ENCODE peak calls at places on chromosomes 11 and 22, in ten cellular contexts. E is Peyer's patch; W is non-pigmented ciliary epithelial cell; Y is CD8-positive, alpha-beta memory T cell; X is esophagus muscularis mucosa; J is nucleus accumbens; T is RPMI8226; G is testis; Q is cardiac fibroblast; D is dorsolateral prefrontal cortex. L is an unnamed sample.
A peak's percentile ranks its signal among the peaks of the same experiment; 100 is the strongest.

GRCh38 chr11:69153661-69154060 is 2.1 kb upstream of the SMIM38 start:
- DNase-seq in Q (no peak), T (no peak), Y (no peak), D (no peak), W (no peak), E (no peak), X (no peak), J (no peak), G (no peak), L (no peak)

GRCh38 chr11:17692931-17693330 is 26.4 kb upstream of the MYOD1 start:
- DNase-seq in Q (no peak), G (no peak), E (no peak), D (no peak), W (no peak), J (no peak), Y (no peak), X (no peak), T (no peak), L (no peak)

GRCh38 chr22:43185860-43186261 is 1.1 kb downstream of the TTLL12 start:
- DNase-seq in D (peak; percentile 45), J (peak; percentile 15), Q (peak; percentile 48), W (no peak), E (peak; percentile 69), G (peak; percentile 83), Y (no peak), X (no peak), T (peak; percentile 55), L (no peak)

GRCh38 chr11:63536669-63537292 is at the start of gene PLAAT4:
- DNase-seq in W (no peak), D (peak; percentile 52), J (peak; percentile 61), E (peak; percentile 80), T (peak; percentile 75), G (peak; percentile 61), X (no peak), Y (peak; percentile 57), Q (peak; percentile 85), L (peak; percentile 18)

GRCh38 chr11:102062106-102062505 is 14.9 kb downstream of the CFAP300 start:
- DNase-seq in G (no peak), Y (no peak), T (no peak), D (no peak), Q (no peak), X (no peak), W (no peak), E (no peak), J (no peak), L (no peak)

GRCh38 chr22:45612940-45613339 is 58.7 kb upstream of the ATXN10 start:
- DNase-seq in X (no peak), G (no peak), Q (peak; percentile 49), E (no peak), W (no peak), T (no peak), Y (no peak), J (no peak), D (no peak), L (no peak)

GRCh38 chr22:21762712-21763581 is 27.4 kb upstream of the YPEL1 start:
- DNase-seq in E (no peak), G (no peak), T (no peak), J (no peak), Y (peak; percentile 74), D (no peak), Q (no peak), X (no peak), W (no peak), L (peak; percentile 39)

GRCh38 chr22:20111045-20111688 is 4.7 kb upstream of the RANBP1 start:
- DNase-seq in W (no peak), G (no peak), Y (peak; percentile 57), T (no peak), J (no peak), Q (peak; percentile 30), X (no peak), E (no peak), D (no peak), L (peak; percentile 69)

GRCh38 chr11:1201395-1202153 is 21.3 kb upstream of the MUC5B start:
- DNase-seq in T (no peak), Q (no peak), X (no peak), D (no peak), E (no peak), Y (no peak), J (no peak), W (no peak), G (no peak), L (no peak)

GRCh38 chr11:11558826-11559225 is 63.0 kb downstream of the GALNT18 start:
- DNase-seq in Q (no peak), X (no peak), W (no peak), J (no peak), E (no peak), G (no peak), T (no peak), D (no peak), Y (no peak), L (no peak)

GRCh38 chr11:79007811-79008294 is 433.0 kb downstream of the TENM4 start:
- DNase-seq in Y (no peak), Q (no peak), G (no peak), T (no peak), X (no peak), W (no peak), E (no peak), J (no peak), D (no peak), L (no peak)

GRCh38 chr11:118437736-118438125 is 1.4 kb downstream of the KMT2A start:
- DNase-seq in J (peak; percentile 36), X (no peak), G (peak; percentile 50), W (no peak), T (peak; percentile 9), D (peak; percentile 38), Y (peak; percentile 53), E (peak; percentile 60), Q (no peak), L (peak; percentile 58)

GRCh38 chr11:1873048-1873812 is 18.5 kb downstream of the PRR33 start:
- DNase-seq in Y (peak; percentile 39), E (peak; percentile 42), X (no peak), Q (peak; percentile 76), D (no peak), W (no peak), J (no peak), G (no peak), T (no peak), L (no peak)

GRCh38 chr22:44755000-44755399 is 2.6 kb downstream of the ARHGAP8 start:
- DNase-seq in E (no peak), W (no peak), G (no peak), J (no peak), T (no peak), Y (no peak), D (no peak), Q (no peak), X (no peak), L (no peak)

GRCh38 chr22:24952837-24953293 is 349 bp downstream of the KIAA1671 start:
- DNase-seq in D (no peak), X (no peak), Q (peak; percentile 66), W (no peak), Y (no peak), T (no peak), J (peak; percentile 55), E (no peak), G (peak; percentile 67), L (no peak)

GRCh38 chr11:69293087-69293486 is 868 bp upstream of the MYEOV start:
- DNase-seq in T (no peak), Q (no peak), X (no peak), J (no peak), D (no peak), Y (peak; percentile 39), E (peak; percentile 36), G (no peak), W (no peak), L (no peak)

GRCh38 chr11:130068986-130069683 is 559 bp upstream of the APLP2 start:
- DNase-seq in T (peak; percentile 51), G (peak; percentile 60), J (peak; percentile 70), X (peak; percentile 94), Y (peak; percentile 72), E (peak; percentile 83), Q (peak; percentile 95), D (peak; percentile 64), W (no peak), L (no peak)

GRCh38 chr11:6576471-6577373 is 26.7 kb downstream of the RRP8 start:
- DNase-seq in D (peak; percentile 79), W (peak; percentile 11), G (no peak), E (no peak), Y (no peak), J (peak; percentile 76), X (peak; percentile 83), Q (peak; percentile 85), T (peak; percentile 37), L (no peak)

GRCh38 chr11:11978792-11979486 is 29.5 kb downstream of the DKK3 start:
- DNase-seq in W (no peak), D (no peak), T (no peak), Q (peak; percentile 95), J (no peak), X (no peak), G (peak; percentile 80), E (no peak), Y (no peak), L (no peak)

GRCh38 chr11:64290894-64291745 is at the start of gene KCNK4:
- DNase-seq in T (no peak), E (peak; percentile 45), D (no peak), Q (no peak), W (no peak), X (no peak), J (no peak), G (no peak), Y (no peak), L (no peak)

GRCh38 chr11:124644426-124645280 is 22.0 kb downstream of the TBRG1 start:
- DNase-seq in E (peak; percentile 57), T (peak; percentile 20), X (no peak), Y (no peak), Q (peak; percentile 84), D (peak; percentile 72), G (peak; percentile 64), W (no peak), J (peak; percentile 27), L (no peak)

GRCh38 chr11:74196781-74197486 is 25.8 kb downstream of the PPME1 start:
- DNase-seq in X (no peak), Y (no peak), G (no peak), W (no peak), J (no peak), D (no peak), T (no peak), Q (no peak), E (no peak), L (no peak)

GRCh38 chr11:74689666-74690065 is 41.6 kb downstream of the CHRDL2 start:
- DNase-seq in Y (no peak), X (no peak), G (no peak), E (no peak), D (no peak), T (no peak), W (no peak), J (no peak), Q (peak; percentile 40), L (no peak)